ENCODE peak calls at places on chromosomes 11 and 22, in nine cellular contexts. G is fibroblast of pulmonary artery; T is iPS-NIHi11; W is NCI-H2029 treated with DMSO at 0.1 percent for 48 hours; P is HFF-Myc; S is chondrocyte; K is astrocyte of the spinal cord; O is GM12865; E is activated CD4-positive, alpha-beta T cell treated with anti-CD3 and anti-CD28 coated beads, Interleukin-2, amount 10 ng/mL, durations not matched to agents 7 days and 5 days. Y is an unnamed sample.

GRCh38 chr22:19229600-19229999 is 51.1 kb upstream of the SLC25A1 start:
- DNase-seq in G (no peak), T (no peak), W (no peak), P (no peak), S (no peak), K (no peak), O (no peak), E (no peak), Y (no peak)

GRCh38 chr11:78158987-78159662 is 19.7 kb upstream of the ALG8 start:
- DNase-seq in G (no peak), T (no peak), W (no peak), P (no peak), S (no peak), K (no peak), O (no peak), E (no peak), Y (no peak)

GRCh38 chr11:7964873-7965272 is 374 bp downstream of the NLRP10 start:
- DNase-seq in G (no peak), T (no peak), W (no peak), P (peak; percentile 22), S (no peak), K (peak; percentile 36), O (no peak), E (no peak), Y (no peak)

GRCh38 chr11:93895106-93895862 is 44.9 kb upstream of the VSTM5 start:
- DNase-seq in G (peak; percentile 75), T (peak; percentile 50), W (peak; percentile 19), P (peak; percentile 39), S (no peak), K (peak; percentile 87), O (peak; percentile 49), E (peak; percentile 26), Y (no peak)

GRCh38 chr11:23236846-23237550 is 376.7 kb upstream of the CCDC179 start:
- DNase-seq in G (peak; percentile 64), T (no peak), W (no peak), P (no peak), S (no peak), K (no peak), O (no peak), E (no peak), Y (no peak)

GRCh38 chr11:47348859-47349258 is 3.6 kb downstream of the MYBPC3 start:
- DNase-seq in G (peak; percentile 50), T (no peak), W (no peak), P (no peak), S (no peak), K (peak; percentile 16), O (peak; percentile 51), E (peak; percentile 41), Y (no peak)

GRCh38 chr11:75505966-75506692 is 19.6 kb downstream of the GDPD5 start:
- DNase-seq in G (no peak), T (no peak), W (no peak), P (no peak), S (no peak), K (no peak), O (no peak), E (no peak), Y (no peak)

GRCh38 chr11:68872216-68873003 is 30.7 kb upstream of the CPT1A start:
- DNase-seq in G (peak; percentile 20), T (no peak), W (no peak), P (no peak), S (no peak), K (peak; percentile 76), O (no peak), E (no peak), Y (no peak)

GRCh38 chr11:32262367-32262766 is 171.5 kb downstream of the RCN1 start:
- DNase-seq in G (no peak), T (peak; percentile 30), W (no peak), P (no peak), S (no peak), K (no peak), O (no peak), E (no peak), Y (no peak)

Y was measured in stimulated activated CD4-positive, alpha-beta T cell treated with anti-CD3 and anti-CD28 coated beads, Interleukin-1b, Interleukin-23, amount 100 ng/mL, for 4 hours.